ENCODE peak calls at places on chromosomes 3 and 15, in seven cellular contexts. L is K562, S is WTC11, Y is H1, M is HEK293T, H is HepG2, B is GM12878. Z is an unnamed sample.

GRCh38 chr3:119643528-119643927 is 16.9 kb downstream of the POPDC2 start:
- DNase-seq in L (no peak), S (no peak), Y (no peak), M (no peak), H (no peak), B (no peak), Z (peak)

GRCh38 chr3:3699816-3700633 is 99.2 kb upstream of the LRRN1 start:
- DNase-seq in L (no peak), S (no peak), Y (no peak), M (no peak), H (no peak), B (no peak), Z (no peak)

GRCh38 chr15:56739964-56740640 is 6.8 kb upstream of the ZNF280D start:
- DNase-seq in L (no peak), S (no peak), Y (no peak), M (peak), H (peak), B (no peak), Z (peak)

GRCh38 chr3:121992601-121993560 is 29.2 kb downstream of the ILDR1 start:
- DNase-seq in L (no peak), S (no peak), Y (no peak), M (no peak), H (no peak), B (peak), Z (no peak)

GRCh38 chr3:136545664-136546266 is 206.4 kb downstream of the STAG1 start:
- DNase-seq in L (no peak), S (no peak), Y (no peak), M (no peak), H (no peak), B (no peak), Z (no peak)

GRCh38 chr3:45795509-45795881 is 841 bp downstream of the SLC6A20 start:
- DNase-seq in L (no peak), S (no peak), Y (no peak), M (no peak), H (no peak), B (no peak), Z (no peak)

GRCh38 chr3:187919018-187919417 is 173.8 kb upstream of the BCL6 start:
- DNase-seq in L (no peak), S (no peak), Y (no peak), M (no peak), H (no peak), B (peak), Z (no peak)

GRCh38 chr3:176341963-176342362 is 855.3 kb downstream of the TBL1XR1 start:
- DNase-seq in L (no peak), S (no peak), Y (no peak), M (no peak), H (no peak), B (no peak), Z (no peak)

GRCh38 chr3:25288416-25288815 is 139.6 kb upstream of the RARB start:
- DNase-seq in L (no peak), S (no peak), Y (no peak), M (no peak), H (no peak), B (no peak), Z (no peak)

DNA sequence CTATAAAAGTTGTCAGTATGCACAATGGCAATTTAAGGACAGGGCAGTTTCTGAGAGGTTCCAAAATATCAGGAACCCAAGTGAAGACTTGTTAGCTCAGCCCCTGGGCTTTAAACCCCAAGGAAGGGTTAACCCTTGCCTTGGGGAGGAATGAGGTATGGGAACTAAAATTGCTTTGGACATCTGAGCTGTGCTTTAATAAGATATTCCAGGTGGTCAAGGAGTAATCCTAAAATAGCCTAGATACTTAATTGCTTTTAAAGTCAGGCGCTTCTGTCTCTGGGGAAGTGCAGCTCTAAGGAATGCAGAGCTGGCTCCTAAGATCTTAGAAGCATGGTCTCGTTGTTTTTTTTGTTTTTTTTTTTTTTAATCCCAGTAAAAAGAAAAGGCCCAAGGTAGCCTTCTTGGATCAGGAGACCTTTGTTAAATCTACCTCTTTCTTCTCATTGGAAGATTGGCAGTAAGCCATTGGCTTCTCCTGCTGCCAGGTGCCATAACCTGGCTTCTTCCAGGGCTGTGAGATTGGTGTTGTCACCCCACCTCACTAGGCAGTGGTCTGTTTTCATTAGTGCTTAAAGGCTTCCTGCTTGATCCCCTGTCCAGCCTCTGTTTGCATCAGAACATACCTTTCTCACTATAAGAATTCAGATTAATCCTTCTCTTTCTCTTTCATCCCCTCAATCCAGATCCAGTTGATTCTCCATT is 24.5 kb downstream of the ARID3B start:
- DNase-seq in L (no peak), S (no peak), Y (no peak), M (no peak), H (no peak), B (no peak), Z (no peak)
- TF ChIP-seq SP1 in L (no peak), S (no peak), Y (no peak), M (no peak), H (no peak), B (no peak), Z (no peak)

DNA sequence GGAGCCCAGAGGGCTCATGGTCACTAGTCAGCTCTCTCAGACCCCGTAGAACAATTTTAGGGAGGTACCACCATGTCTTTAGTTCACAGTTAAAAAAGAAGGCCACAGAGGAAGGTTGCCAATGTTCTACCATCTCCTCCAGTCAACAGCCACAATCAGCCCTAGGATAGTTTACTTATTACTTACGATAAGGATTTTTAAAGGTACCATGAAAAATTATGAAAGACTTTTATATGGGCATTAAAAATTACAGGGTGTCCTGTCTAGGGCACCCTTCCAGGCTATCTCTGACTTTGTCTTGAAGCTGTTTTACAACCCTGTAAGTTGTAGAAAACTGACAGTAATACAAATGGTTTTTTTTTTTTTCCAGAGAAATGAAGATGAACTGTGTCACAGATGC is 57.9 kb downstream of the CAPN7 start:
- DNase-seq in L (no peak), S (no peak), Y (no peak), M (no peak), H (no peak), B (no peak), Z (no peak)
- TF ChIP-seq SP1 in L (no peak), S (no peak), Y (no peak), M (no peak), H (no peak), B (no peak), Z (no peak)

DNA sequence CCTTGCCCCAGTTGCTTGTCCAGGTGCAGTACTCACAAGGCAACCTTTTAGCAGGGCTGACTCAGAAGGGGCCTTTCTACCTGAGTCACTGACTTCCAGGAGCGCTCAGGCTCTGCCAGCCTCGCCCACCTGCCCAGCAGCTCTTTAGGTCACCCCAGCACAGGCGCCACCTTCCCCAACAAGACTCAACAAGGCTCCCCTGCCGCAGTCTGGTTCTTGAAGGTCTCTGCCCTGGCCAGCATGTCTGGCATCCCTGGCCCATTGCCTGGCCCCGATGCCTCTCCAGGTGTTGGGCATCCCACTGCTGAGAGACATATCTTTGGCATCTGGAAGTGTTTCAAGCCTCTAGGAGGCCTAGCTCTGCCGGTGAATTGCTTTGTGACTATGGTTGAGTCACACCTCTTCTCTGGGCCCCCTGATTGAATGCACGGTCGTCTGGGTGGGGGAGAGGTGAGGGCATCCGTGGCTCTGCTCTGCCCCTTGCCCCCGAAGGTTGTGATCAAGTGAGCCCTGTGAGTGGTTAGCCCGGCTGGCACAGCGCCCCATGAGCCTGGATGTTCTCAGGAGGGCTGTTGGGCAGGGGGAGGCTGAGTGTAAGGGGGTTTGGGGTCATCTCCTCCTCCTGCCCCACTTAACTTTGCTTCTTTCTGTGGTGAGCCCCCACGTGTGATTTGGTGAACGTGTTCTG is 21.6 kb downstream of the SNX33 start:
- DNase-seq in L (no peak), S (no peak), Y (no peak), M (no peak), H (no peak), B (no peak), Z (peak)
- TF ChIP-seq SP1 in L (no peak), S (no peak), Y (no peak), M (no peak), H (no peak), B (no peak), Z (no peak)

DNA sequence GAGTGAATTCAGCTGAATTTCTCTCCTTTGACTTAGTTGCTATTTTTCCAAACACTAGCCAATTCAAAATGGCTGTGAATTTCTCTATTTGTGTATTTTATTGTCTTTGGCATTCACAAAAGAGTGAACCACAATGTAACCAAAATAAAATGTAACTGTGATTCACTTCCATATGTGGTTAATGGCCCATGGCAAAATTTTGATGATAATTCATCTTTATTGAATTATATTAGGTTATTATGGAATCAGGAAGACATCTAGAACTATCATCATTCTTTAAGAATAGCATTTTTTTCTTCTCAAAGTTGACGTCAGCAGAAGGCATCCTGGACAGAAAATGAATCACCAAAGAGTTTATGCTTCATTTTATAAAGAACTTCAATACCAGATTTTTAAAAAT is 705.3 kb upstream of the NAALADL2 start:
- DNase-seq in L (no peak), S (no peak), Y (no peak), M (no peak), H (no peak), B (no peak), Z (no peak)
- TF ChIP-seq SP1 in L (no peak), S (no peak), Y (no peak), M (no peak), H (no peak), B (no peak), Z (no peak)

GRCh38 chr15:60316961-60317360 is 80.8 kb downstream of the ANXA2 start:
- DNase-seq in L (no peak), S (no peak), Y (no peak), M (no peak), H (no peak), B (no peak), Z (no peak)
- TF ChIP-seq SP1 in L (no peak), S (no peak), Y (no peak), M (no peak), H (no peak), B (no peak), Z (no peak)

GRCh38 chr3:194014756-194015155 is 121.2 kb upstream of the HES1 start:
- DNase-seq in L (no peak), S (no peak), Y (no peak), M (no peak), H (no peak), B (no peak), Z (no peak)

GRCh38 chr3:194022052-194022451 is 113.9 kb upstream of the HES1 start:
- DNase-seq in L (no peak), S (no peak), Y (no peak), M (no peak), H (no peak), B (no peak), Z (no peak)

GRCh38 chr3:194025119-194025518 is 110.8 kb upstream of the HES1 start:
- DNase-seq in L (no peak), S (no peak), Y (no peak), M (no peak), H (no peak), B (no peak), Z (no peak)

GRCh38 chr3:194023501-194024280 is 112.3 kb upstream of the HES1 start:
- DNase-seq in L (no peak), S (no peak), Y (no peak), M (no peak), H (no peak), B (no peak), Z (no peak)

DNA sequence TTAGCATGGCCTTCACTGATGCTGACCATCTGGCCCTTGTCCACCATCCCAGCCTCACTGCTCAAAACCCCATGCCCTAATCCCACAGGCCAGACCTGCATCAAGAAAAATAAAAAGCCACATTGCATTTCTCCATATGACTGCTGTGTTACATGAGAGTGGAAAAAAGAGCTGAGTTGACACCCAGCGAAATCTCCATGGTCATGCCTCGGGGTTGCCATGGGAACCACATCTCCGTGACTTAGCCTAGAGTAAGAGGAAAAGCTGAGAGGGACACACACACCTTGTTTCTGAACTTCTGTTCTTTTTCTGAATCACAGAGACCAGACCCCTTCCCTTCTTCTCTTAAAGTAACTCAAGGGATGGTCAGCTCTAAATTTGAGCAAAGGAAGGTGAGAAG is 116.2 kb upstream of the HES1 start:
- DNase-seq in L (no peak), S (no peak), Y (no peak), M (no peak), H (no peak), B (no peak), Z (no peak)
- TF ChIP-seq SP1 in L (no peak), S (no peak), Y (no peak), M (no peak), H (no peak), B (no peak), Z (no peak)